ENCODE peak calls at places on chromosomes 3 and 15, in seven cellular contexts. T is K562, F is HCT116, W is H1, E is HepG2, H is SK-N-SH, J is GM12878. B is an unnamed sample.

GRCh38 chr3:182420741-182421140 is 372.6 kb upstream of the ATP11B start:
- DNase-seq in H (no peak), F (no peak), J (no peak), E (no peak), T (no peak), W (no peak), B (no peak)

GRCh38 chr3:10309736-10310135 is 11.2 kb downstream of the SEC13 start:
- DNase-seq in H (no peak), F (no peak), T (no peak), W (no peak), J (no peak), E (no peak), B (no peak)

GRCh38 chr3:128784228-128784627 is 58.2 kb downstream of the RAB7A start:
- DNase-seq in J (no peak), T (peak; percentile 46), F (no peak), H (peak; percentile 48), E (peak; percentile 9), W (peak; percentile 39), B (no peak)

GRCh38 chr15:89362203-89363101 is 27.8 kb upstream of the POLG start:
- DNase-seq in J (no peak), H (peak; percentile 93), E (no peak), T (peak; percentile 40), F (no peak), W (no peak), B (no peak)

GRCh38 chr3:14157951-14158350 is 20.4 kb downstream of the XPC start:
- DNase-seq in F (no peak), J (no peak), H (no peak), E (no peak), T (no peak), W (no peak), B (no peak)

GRCh38 chr3:124161453-124161852 is 169.5 kb upstream of the ROPN1 start:
- DNase-seq in J (no peak), E (no peak), T (no peak), W (no peak), H (no peak), F (no peak), B (no peak)

GRCh38 chr15:22888120-22888859 is 49.8 kb downstream of the NIPA2 start:
- DNase-seq in W (no peak), F (no peak), H (no peak), J (no peak), T (no peak), E (no peak), B (no peak)

GRCh38 chr3:150129181-150129580 is 158.5 kb upstream of the PFN2 start:
- DNase-seq in F (no peak), J (no peak), W (no peak), E (no peak), T (no peak), H (no peak), B (no peak)

GRCh38 chr3:80983753-80984152 is 777.7 kb downstream of the GBE1 start:
- DNase-seq in E (no peak), J (no peak), H (no peak), F (no peak), T (no peak), W (no peak), B (no peak)

GRCh38 chr3:192726386-192726785 is 955 bp downstream of the FGF12 start:
- DNase-seq in T (no peak), E (no peak), F (no peak), H (no peak), W (no peak), J (no peak), B (no peak)

GRCh38 chr3:177330771-177331170 is 133.5 kb upstream of the TBL1XR1 start:
- DNase-seq in W (no peak), T (no peak), F (no peak), H (no peak), E (no peak), J (no peak), B (no peak)

GRCh38 chr15:77816983-77817382 is 184.3 kb upstream of the LINGO1 start:
- DNase-seq in J (no peak), F (no peak), E (no peak), T (no peak), W (no peak), H (no peak), B (no peak)

GRCh38 chr3:49805367-49805782 is 2.3 kb downstream of the INKA1 start:
- DNase-seq in T (no peak), F (no peak), E (no peak), H (peak; percentile 55), J (no peak), W (no peak), B (no peak)

GRCh38 chr15:59232476-59232875 is 25.8 kb downstream of the LDHAL6B start:
- DNase-seq in F (no peak), J (no peak), W (no peak), T (no peak), H (no peak), E (no peak), B (peak; percentile 10)

GRCh38 chr3:127819086-127819485 is 3.2 kb downstream of the MGLL start:
- DNase-seq in W (no peak), E (no peak), H (no peak), J (no peak), F (no peak), T (no peak), B (no peak)

GRCh38 chr15:80026310-80026709 is 33.2 kb upstream of the ZFAND6 start:
- DNase-seq in T (no peak), F (no peak), J (no peak), W (no peak), E (no peak), H (no peak), B (no peak)

GRCh38 chr3:192215-192929 is 4.2 kb upstream of the CHL1 start:
- DNase-seq in J (no peak), T (no peak), H (no peak), E (no peak), W (no peak), F (no peak), B (no peak)

GRCh38 chr3:182683335-182684257 is 109.7 kb upstream of the ATP11B start:
- DNase-seq in J (peak; percentile 36), E (peak; percentile 48), F (peak; percentile 51), W (no peak), H (peak; percentile 75), T (peak; percentile 67), B (peak; percentile 72)

GRCh38 chr3:151156618-151157216 is 46.3 kb downstream of the GPR171 start:
- DNase-seq in J (no peak), T (peak; percentile 44), H (peak; percentile 53), F (peak; percentile 71), W (no peak), E (peak; percentile 67), B (peak; percentile 36)

GRCh38 chr3:143084856-143085731 is 34.5 kb upstream of the CHST2 start:
- DNase-seq in J (peak; percentile 71), H (no peak), E (no peak), W (no peak), F (no peak), T (peak; percentile 98), B (no peak)

GRCh38 chr3:160128086-160128485 is 97.1 kb upstream of the C3orf80 start:
- DNase-seq in E (no peak), H (no peak), W (no peak), F (no peak), T (no peak), J (no peak), B (no peak)

GRCh38 chr3:189363856-189364255 is 192.1 kb downstream of the TPRG1 start:
- DNase-seq in F (no peak), T (no peak), W (no peak), E (no peak), J (no peak), H (no peak), B (no peak)

GRCh38 chr3:58062469-58062868 is 54.2 kb downstream of the FLNB start:
- DNase-seq in E (no peak), J (no peak), H (peak; percentile 70), W (no peak), T (no peak), F (no peak), B (no peak)

GRCh38 chr3:139016430-139017048 is 4.2 kb downstream of the PRR23B start:
- DNase-seq in H (no peak), T (no peak), F (no peak), W (no peak), J (peak; percentile 55), E (peak; percentile 13), B (no peak)

GRCh38 chr15:60397772-60398445 is at the start of gene ANXA2:
- DNase-seq in F (peak; percentile 70), H (peak; percentile 85), W (no peak), E (no peak), T (peak; percentile 94), J (no peak), B (no peak)

GRCh38 chr3:177960014-177960413 is 576.2 kb upstream of the KCNMB2 start:
- DNase-seq in W (no peak), F (no peak), H (no peak), J (no peak), T (no peak), E (no peak), B (no peak)

GRCh38 chr3:190865419-190865818 is 2.9 kb upstream of the GMNC start:
- DNase-seq in E (peak; percentile 2), F (no peak), J (no peak), W (no peak), H (no peak), T (no peak), B (no peak)
- H3K27me3 ChIP-seq in E (peaks cover 4% of the 10 kb centered on the region), F (no peaks in the 10 kb centered on the region), J (peaks cover 5% of the 10 kb centered on the region), W (peaks cover 14% of the 10 kb centered on the region), H (peaks cover 18% of the 10 kb centered on the region), T (no peaks in the 10 kb centered on the region), B (peaks cover 25% of the 10 kb centered on the region)

DNA sequence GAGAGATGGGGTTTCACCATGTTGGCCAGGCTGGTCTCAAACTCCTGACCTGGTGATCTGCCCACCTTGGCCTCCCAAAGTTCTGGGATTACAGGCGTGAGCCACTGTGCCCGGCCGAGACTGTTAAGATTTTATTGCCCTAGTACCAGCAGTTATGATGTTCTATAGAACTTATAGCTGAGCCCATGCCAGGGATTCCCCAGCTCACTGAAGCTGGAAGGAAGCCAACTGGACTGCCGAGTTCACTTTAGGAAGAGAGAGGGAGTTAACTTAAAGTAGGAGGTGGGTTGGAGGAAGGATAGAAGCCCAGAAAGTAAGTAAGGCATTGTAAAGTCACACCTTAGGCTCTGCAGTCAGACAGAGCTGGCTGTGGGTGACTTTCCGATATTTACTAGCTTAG is 101.1 kb upstream of the BOC start:
- DNase-seq in H (no peak), J (no peak), E (no peak), F (no peak), T (no peak), W (no peak), B (no peak)
- TF ChIP-seq SIN3A in H (no peak), J (no peak), E (no peak), F (no peak), T (no peak), W (no peak), B (no peak)

DNA sequence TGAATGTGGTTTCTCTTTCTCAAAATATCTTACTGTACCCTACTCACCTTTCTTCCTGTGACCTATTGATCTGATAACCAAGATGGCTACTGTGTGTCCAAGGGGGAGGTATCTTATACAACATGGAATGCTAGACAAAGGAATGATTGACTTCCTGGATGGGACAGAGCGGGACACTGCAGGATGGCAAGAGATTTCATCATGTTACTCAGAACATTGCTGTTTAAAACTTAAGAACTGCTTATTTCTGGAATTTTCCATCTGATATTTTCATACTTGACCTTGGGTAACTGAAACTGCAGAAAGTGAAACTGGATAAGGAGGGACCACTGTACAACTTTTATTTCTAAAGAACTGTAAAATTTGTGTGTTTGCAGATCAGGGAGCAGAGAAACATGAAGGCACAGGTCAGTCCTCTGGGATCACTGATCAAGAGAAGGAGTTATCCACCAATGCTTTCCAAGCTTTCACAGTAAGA is 18.5 kb downstream of the CNOT10 start:
- DNase-seq in F (no peak), T (no peak), W (no peak), E (peak; percentile 80), H (no peak), J (no peak), B (no peak)
- H3K4me3 ChIP-seq in F (no peak overlapping the region), T (no peak overlapping the region), W (no peak overlapping the region), E (no peak overlapping the region), H (no peak overlapping the region), J (no peak overlapping the region), B (no peak overlapping the region)

GRCh38 chr15:38071211-38071972 is 137.0 kb downstream of the TMCO5A start:
- DNase-seq in F (no peak), W (no peak), H (no peak), T (no peak), J (no peak), E (no peak), B (no peak)
- H3K27me3 ChIP-seq in F (no peaks in the 10 kb centered on the region), W (peaks cover 39% of the 10 kb centered on the region), H (no peaks in the 10 kb centered on the region), T (peaks cover 29% of the 10 kb centered on the region), J (no peaks in the 10 kb centered on the region), E (no peaks in the 10 kb centered on the region), B (no peaks in the 10 kb centered on the region)